ENCODE peak calls at places on chromosomes 1 and 21, in nine cellular contexts. O, Z, Q, P, I, G, K, C and U are unnamed samples.

GRCh38 chr1:41875487-41875886 is 43.2 kb downstream of the HIVEP3 start:
- DNase-seq in O (no peak), Z (no peak), Q (no peak), P (no peak), I (no peak), G (no peak), K (no peak), C (no peak), U (no peak)

GRCh38 chr1:53412285-53413174 is 46.7 kb upstream of the DMRTB1 start:
- DNase-seq in O (no peak), Z (no peak), Q (no peak), P (no peak), I (no peak), G (no peak), K (peak), C (no peak), U (no peak)

GRCh38 chr21:25885880-25886279 is 151.1 kb downstream of the GABPA start:
- DNase-seq in O (no peak), Z (no peak), Q (no peak), P (no peak), I (no peak), G (no peak), K (no peak), C (no peak), U (no peak)

GRCh38 chr1:38538834-38539233 is 320.7 kb downstream of the RRAGC start:
- DNase-seq in O (no peak), Z (no peak), Q (no peak), P (no peak), I (no peak), G (no peak), K (no peak), C (no peak), U (no peak)

GRCh38 chr1:238340989-238341388 is 450.3 kb upstream of the ZP4 start:
- DNase-seq in O (no peak), Z (no peak), Q (no peak), P (no peak), I (no peak), G (no peak), K (no peak), C (no peak), U (no peak)

GRCh38 chr1:206890125-206890637 is 7.1 kb upstream of the IL24 start:
- DNase-seq in O (no peak), Z (no peak), Q (no peak), P (peak), I (no peak), G (no peak), K (peak), C (no peak), U (peak)

GRCh38 chr1:237012789-237013383 is 8.6 kb upstream of the MT1HL1 start:
- DNase-seq in O (no peak), Z (no peak), Q (no peak), P (no peak), I (peak), G (peak), K (no peak), C (no peak), U (no peak)

GRCh38 chr1:245853291-245853690 is 653.8 kb downstream of the SMYD3 start:
- DNase-seq in O (no peak), Z (no peak), Q (no peak), P (no peak), I (no peak), G (no peak), K (no peak), C (no peak), U (no peak)

GRCh38 chr21:42063206-42063577 is 7.9 kb upstream of the UMODL1 start:
- DNase-seq in O (no peak), Z (no peak), Q (no peak), P (no peak), I (peak), G (no peak), K (no peak), C (no peak), U (peak)

GRCh38 chr1:20727746-20728316 is 4.7 kb downstream of the SH2D5 start:
- DNase-seq in O (no peak), Z (no peak), Q (no peak), P (no peak), I (no peak), G (no peak), K (no peak), C (no peak), U (no peak)

GRCh38 chr1:22639286-22639685 is 2.9 kb downstream of the C1QA start:
- DNase-seq in O (no peak), Z (no peak), Q (no peak), P (peak), I (no peak), G (peak), K (peak), C (no peak), U (no peak)

GRCh38 chr1:75723989-75724471 is 479 bp upstream of the ACADM start:
- DNase-seq in O (peak), Z (peak), Q (peak), P (peak), I (peak), G (peak), K (peak), C (peak), U (peak)